ENCODE peak calls at places on chromosomes 11 and 22, in four cellular contexts. N, K, C and B are unnamed samples.

GRCh38 chr11:64250875-64251721 is at the start of gene PLCB3:
- DNase-seq in C (peak), N (peak), K (no peak), B (no peak)

GRCh38 chr22:46058591-46059519 is 81.9 kb upstream of the WNT7B start:
- DNase-seq in K (peak), N (peak), C (peak), B (no peak)

GRCh38 chr11:131748146-131749050 is 378.0 kb downstream of the NTM start:
- DNase-seq in N (peak), C (no peak), K (peak), B (peak)

GRCh38 chr11:9757809-9758675 is 94.2 kb downstream of the SWAP70 start:
- DNase-seq in N (peak), C (peak), K (peak), B (peak)

GRCh38 chr11:70019576-70020011 is 58.5 kb upstream of the ANO1 start:
- DNase-seq in C (no peak), N (peak), K (peak), B (no peak)

GRCh38 chr11:18106688-18107087 is 806 bp upstream of the SAAL1 start:
- DNase-seq in K (peak), C (no peak), N (peak), B (no peak)

GRCh38 chr11:69801513-69802335 is 17.5 kb downstream of the FGF3 start:
- DNase-seq in C (no peak), K (no peak), N (no peak), B (no peak)

GRCh38 chr22:46347646-46348045 is 12.1 kb downstream of the TRMU start:
- DNase-seq in K (no peak), N (no peak), C (no peak), B (peak)

GRCh38 chr11:65793625-65794400 is 7.0 kb downstream of the OVOL1 start:
- DNase-seq in K (no peak), C (no peak), N (no peak), B (no peak)

GRCh38 chr11:102582140-102582539 is 43.0 kb downstream of the MMP20 start:
- DNase-seq in K (no peak), N (no peak), C (no peak), B (no peak)

GRCh38 chr22:48885919-48886305 is 941.8 kb downstream of the BRD1 start:
- DNase-seq in K (no peak), N (no peak), C (peak), B (peak)

GRCh38 chr22:20438066-20438677 is 547 bp upstream of the SCARF2 start:
- DNase-seq in C (peak), K (no peak), N (peak), B (peak)

GRCh38 chr11:65576867-65577755 is 1.3 kb downstream of the EHBP1L1 start:
- DNase-seq in N (peak), K (peak), C (peak), B (peak)

GRCh38 chr11:119273721-119274120 is 43.2 kb downstream of the MCAM start:
- DNase-seq in C (no peak), K (no peak), N (no peak), B (no peak)

GRCh38 chr22:45424241-45424731 is 10.8 kb downstream of the RIBC2 start:
- DNase-seq in K (no peak), C (peak), N (no peak), B (peak)

GRCh38 chr11:118012083-118012669 is 26.0 kb downstream of the IL10RA start:
- DNase-seq in K (peak), C (no peak), N (peak), B (no peak)

GRCh38 chr11:117830674-117831351 is 6.3 kb upstream of the FXYD2 start:
- DNase-seq in N (no peak), K (no peak), C (peak), B (peak)

GRCh38 chr22:23632178-23632577 is at the start of gene DRICH1:
- DNase-seq in K (no peak), C (no peak), N (no peak), B (no peak)

GRCh38 chr11:64290894-64291745 is at the start of gene KCNK4:
- DNase-seq in N (no peak), K (no peak), C (peak), B (no peak)

GRCh38 chr11:854601-855342 is 12.1 kb downstream of the TSPAN4 start:
- DNase-seq in K (no peak), N (no peak), C (no peak), B (no peak)

GRCh38 chr11:72308226-72309073 is 64.5 kb upstream of the PHOX2A start:
- DNase-seq in N (peak), K (peak), C (no peak), B (no peak)

GRCh38 chr22:38327396-38327795 is 10.2 kb upstream of the CSNK1E start:
- DNase-seq in K (no peak), C (no peak), N (no peak), B (no peak)

GRCh38 chr11:48384670-48385069 is 18.4 kb upstream of the OR4C5 start:
- DNase-seq in N (no peak), C (no peak), K (no peak), B (no peak)

GRCh38 chr11:7486731-7487130 is 1.4 kb downstream of the OLFML1 start:
- DNase-seq in C (peak), N (no peak), K (no peak), B (no peak)